ENCODE peak calls at places on chromosome 21, in nine cellular contexts. E is IMR-90, K is GM12892, J is T-helper 17 cell, I is AG09309, M is GM20000, S is amniotic stem cell, G is skeletal muscle cell, Y is transverse colon. O is an unnamed sample.

GRCh38 chr21:30233228-30233627 is 17.3 kb upstream of the CLDN8 start:
- DNase-seq in G (no peak), E (no peak), S (no peak), M (no peak), Y (no peak), K (no peak), J (no peak), I (no peak), O (no peak)

GRCh38 chr21:40272037-40272436 is 404.8 kb downstream of the PCP4 start:
- DNase-seq in G (no peak), M (no peak), S (no peak), J (no peak), E (no peak), Y (no peak), I (no peak), K (no peak), O (no peak)

GRCh38 chr21:18608226-18608625 is 204.6 kb upstream of the TMPRSS15 start:
- DNase-seq in S (no peak), K (no peak), I (no peak), M (no peak), J (no peak), G (no peak), E (no peak), Y (no peak), O (peak)

GRCh38 chr21:31795992-31796391 is 64.1 kb upstream of the SCAF4 start:
- DNase-seq in I (no peak), J (no peak), G (no peak), E (no peak), K (no peak), S (no peak), Y (no peak), M (no peak), O (no peak)

GRCh38 chr21:33403786-33404571 is 766 bp downstream of the IFNGR2 start:
- DNase-seq in K (peak), E (peak), G (no peak), Y (peak), S (no peak), I (no peak), M (peak), J (no peak), O (peak)

GRCh38 chr21:26920055-26920454 is 46.8 kb downstream of the ADAMTS5 start:
- DNase-seq in J (no peak), Y (no peak), K (no peak), E (peak), M (no peak), S (no peak), I (no peak), G (no peak), O (no peak)

GRCh38 chr21:46503922-46504539 is 45.3 kb downstream of the DIP2A start:
- DNase-seq in I (no peak), Y (no peak), M (peak), S (no peak), G (no peak), K (peak), E (no peak), J (no peak), O (no peak)

GRCh38 chr21:40356644-40357043 is 489.4 kb downstream of the PCP4 start:
- DNase-seq in I (no peak), M (no peak), E (no peak), S (no peak), J (no peak), K (no peak), G (no peak), Y (no peak), O (no peak)

GRCh38 chr21:34182436-34182835 is 109.1 kb downstream of the MRPS6 start:
- DNase-seq in S (no peak), J (no peak), I (no peak), Y (no peak), G (no peak), M (no peak), K (no peak), E (no peak), O (no peak)

GRCh38 chr21:46218906-46219590 is 9.5 kb downstream of the LSS start:
- DNase-seq in Y (no peak), G (no peak), I (no peak), S (no peak), K (no peak), J (no peak), M (no peak), E (no peak), O (no peak)

GRCh38 chr21:25934771-25935224 is 200.0 kb downstream of the GABPA start:
- DNase-seq in I (peak), G (peak), J (no peak), K (no peak), M (peak), E (peak), Y (peak), S (peak), O (no peak)

GRCh38 chr21:33201945-33202344 is 27.8 kb upstream of the IFNAR2 start:
- DNase-seq in M (no peak), I (no peak), Y (peak), K (no peak), G (no peak), J (no peak), E (no peak), S (no peak), O (no peak)

GRCh38 chr21:33402011-33402979 is 918 bp upstream of the IFNGR2 start:
- DNase-seq in M (peak), E (peak), J (no peak), I (no peak), K (peak), Y (peak), G (peak), S (no peak), O (no peak)

GRCh38 chr21:30146558-30147282 is 19.9 kb downstream of the CLDN17 start:
- DNase-seq in Y (no peak), K (no peak), I (no peak), G (no peak), S (no peak), E (no peak), M (no peak), J (no peak), O (no peak)

GRCh38 chr21:14273736-14274538 is 58.0 kb downstream of the RBM11 start:
- DNase-seq in I (no peak), S (no peak), J (no peak), Y (peak), E (no peak), K (no peak), G (no peak), M (no peak), O (no peak)

GRCh38 chr21:32981096-32981495 is 44.6 kb upstream of the OLIG2 start:
- DNase-seq in Y (no peak), K (no peak), I (no peak), J (no peak), E (no peak), G (no peak), S (no peak), M (no peak), O (no peak)

GRCh38 chr21:45552696-45553391 is 10.6 kb upstream of the SLC19A1 start:
- DNase-seq in G (no peak), Y (no peak), E (no peak), J (no peak), M (no peak), S (no peak), K (no peak), I (no peak), O (no peak)

GRCh38 chr21:40902299-40902698 is 55.3 kb upstream of the DSCAM start:
- DNase-seq in G (no peak), Y (no peak), E (no peak), I (no peak), J (no peak), M (no peak), K (no peak), S (no peak), O (peak)

GRCh38 chr21:32141009-32141357 is 137.9 kb downstream of the MIS18A start:
- DNase-seq in E (no peak), K (no peak), Y (no peak), S (no peak), J (no peak), G (no peak), I (no peak), M (no peak), O (no peak)

GRCh38 chr21:36183144-36183795 is 26.6 kb downstream of the DOP1B start:
- DNase-seq in E (no peak), K (no peak), S (no peak), M (no peak), G (no peak), I (no peak), Y (no peak), J (no peak), O (no peak)

GRCh38 chr21:31750843-31751242 is 18.9 kb upstream of the SCAF4 start:
- DNase-seq in G (no peak), S (no peak), Y (no peak), K (no peak), J (no peak), M (no peak), E (peak), I (no peak), O (no peak)

GRCh38 chr21:14901482-14901958 is 163.3 kb downstream of the NRIP1 start:
- DNase-seq in Y (no peak), M (peak), G (peak), S (no peak), K (no peak), E (peak), J (no peak), I (no peak), O (no peak)

GRCh38 chr21:33324311-33325221 is at the start of gene IFNAR1:
- DNase-seq in K (peak), J (peak), E (peak), M (peak), G (peak), I (peak), Y (peak), S (peak), O (peak)

GRCh38 chr21:42258150-42258884 is 39.4 kb downstream of the ABCG1 start:
- DNase-seq in S (no peak), K (peak), M (peak), J (peak), E (peak), G (no peak), I (no peak), Y (peak), O (peak)

GRCh38 chr21:43362306-43362927 is 64.5 kb downstream of the SIK1 start:
- DNase-seq in S (no peak), J (peak), Y (peak), K (peak), M (peak), I (no peak), G (peak), E (peak), O (no peak)

GRCh38 chr21:42336065-42336464 is 14.7 kb downstream of the TFF2 start:
- DNase-seq in E (peak), J (no peak), Y (no peak), M (no peak), I (no peak), S (no peak), K (no peak), G (no peak), O (no peak)

GRCh38 chr21:44946254-44947041 is 6.6 kb downstream of the SLX9 start:
- DNase-seq in J (no peak), I (no peak), S (no peak), M (no peak), K (no peak), E (no peak), Y (no peak), G (no peak), O (no peak)